ENCODE peak calls at places on chromosomes 1 and 21, in eight cellular contexts. D is right lobe of liver, K is NCI-H2029, U is NCI-H1048, J is T-helper 9 cell, R is HFF-Myc, E is body of pancreas, V is adrenal gland. G is an unnamed sample.

GRCh38 chr1:21234779-21235178 is 55.5 kb downstream of the ECE1 start:
- DNase-seq in J (no peak), V (no peak), U (no peak), R (no peak), E (no peak), K (no peak), D (no peak), G (no peak)

GRCh38 chr21:46178961-46179360 is 5.3 kb downstream of the SPATC1L start:
- DNase-seq in R (no peak), U (no peak), K (no peak), V (no peak), E (no peak), D (no peak), J (no peak), G (no peak)

GRCh38 chr1:14142397-14143095 is 442.6 kb downstream of the PRDM2 start:
- DNase-seq in J (no peak), R (no peak), D (no peak), V (no peak), K (peak), U (no peak), E (no peak), G (no peak)

GRCh38 chr21:29717659-29718058 is 222.1 kb downstream of the GRIK1 start:
- DNase-seq in K (no peak), V (no peak), E (no peak), D (no peak), J (no peak), U (no peak), R (no peak), G (no peak)

GRCh38 chr1:159889821-159890252 is 10.1 kb downstream of the CFAP45 start:
- DNase-seq in R (peak), U (no peak), E (peak), K (no peak), V (peak), J (no peak), D (no peak), G (no peak)

GRCh38 chr1:158002022-158002629 is 8.7 kb downstream of the KIRREL1 start:
- DNase-seq in E (no peak), D (no peak), U (no peak), R (no peak), J (no peak), K (no peak), V (no peak), G (no peak)

GRCh38 chr21:33078907-33079582 is 9.1 kb downstream of the OLIG1 start:
- DNase-seq in K (no peak), R (peak), E (peak), D (no peak), V (no peak), J (no peak), U (no peak), G (no peak)

GRCh38 chr21:36028127-36029069 is 31.9 kb downstream of the SETD4 start:
- DNase-seq in E (peak), J (peak), D (peak), U (peak), V (peak), K (peak), R (peak), G (peak)

GRCh38 chr1:120178799-120179419 is 2.6 kb upstream of the SEC22B start:
- DNase-seq in R (no peak), K (no peak), E (no peak), J (no peak), D (no peak), U (no peak), V (no peak), G (no peak)

GRCh38 chr1:231969078-231969477 is 342.5 kb downstream of the DISC1 start:
- DNase-seq in J (no peak), U (no peak), V (no peak), K (peak), D (no peak), E (no peak), R (no peak), G (no peak)

GRCh38 chr1:30668546-30669327 is 54.6 kb downstream of the MATN1 start:
- DNase-seq in D (peak), U (no peak), E (no peak), K (no peak), V (no peak), J (no peak), R (no peak), G (no peak)

GRCh38 chr1:46522184-46522968 is 29.1 kb downstream of the KNCN start:
- DNase-seq in K (no peak), J (no peak), U (no peak), E (peak), V (no peak), D (peak), R (no peak), G (no peak)

GRCh38 chr1:192263436-192263835 is 53.4 kb upstream of the RGS21 start:
- DNase-seq in J (no peak), U (no peak), E (no peak), R (no peak), D (no peak), K (no peak), V (no peak), G (no peak)

GRCh38 chr1:233391338-233391737 is 63.8 kb downstream of the MAP3K21 start:
- DNase-seq in D (no peak), U (no peak), V (no peak), J (no peak), K (no peak), R (no peak), E (no peak), G (no peak)

GRCh38 chr1:53948291-53948690 is 2.1 kb downstream of the LRRC42 start:
- DNase-seq in D (no peak), R (no peak), K (no peak), J (no peak), V (no peak), U (no peak), E (no peak), G (no peak)

GRCh38 chr1:241888232-241888631 is 40.2 kb downstream of the EXO1 start:
- DNase-seq in R (no peak), J (no peak), V (no peak), K (no peak), D (no peak), E (no peak), U (no peak), G (no peak)

GRCh38 chr1:9235123-9235513 is 544 bp downstream of the H6PD start:
- DNase-seq in J (no peak), K (no peak), R (no peak), V (no peak), U (no peak), D (no peak), E (peak), G (no peak)

GRCh38 chr1:48595613-48596012 is 123.6 kb upstream of the SPATA6 start:
- DNase-seq in J (no peak), R (no peak), K (no peak), V (no peak), E (no peak), U (no peak), D (no peak), G (no peak)

GRCh38 chr1:225427249-225428065 is at the start of gene LBR:
- DNase-seq in J (no peak), U (no peak), V (peak), K (no peak), D (peak), E (no peak), R (no peak), G (no peak)

G was measured in naive thymus-derived CD8-positive, alpha-beta T cell.